ENCODE peak calls at places on chromosomes 16 and 17, in six cellular contexts. One of them, this sample, is unnamed.

GRCh38 chr16:67169642-67170167 is 633 bp upstream of the NOL3 start:
- DNase-seq in AG04450: no peak
- DNase-seq in hypothalamus: no peak
- DNase-seq in HTR-8/SVneo: no peak
- DNase-seq in MM.1S: no peak
- DNase-seq in putamen: no peak
- DNase-seq in this sample: no peak

GRCh38 chr16:23227529-23227928 is 45.0 kb downstream of the SCNN1G start:
- DNase-seq in AG04450: no peak
- DNase-seq in hypothalamus: no peak
- DNase-seq in HTR-8/SVneo: no peak
- DNase-seq in MM.1S: no peak
- DNase-seq in putamen: no peak
- DNase-seq in this sample: no peak

GRCh38 chr16:715448-716249 is 731 bp downstream of the METRN start:
- DNase-seq in AG04450: no peak
- DNase-seq in hypothalamus: no peak
- DNase-seq in HTR-8/SVneo: no peak
- DNase-seq in MM.1S: no peak
- DNase-seq in putamen: no peak
- DNase-seq in this sample: no peak

GRCh38 chr16:56606071-56606687 is 2.2 kb upstream of the MT2A start:
- DNase-seq in AG04450: no peak
- DNase-seq in hypothalamus: no peak
- DNase-seq in HTR-8/SVneo: no peak
- DNase-seq in MM.1S: no peak
- DNase-seq in putamen: no peak
- DNase-seq in this sample: peak

GRCh38 chr17:79626156-79626890 is 15.5 kb upstream of the RBFOX3 start:
- DNase-seq in AG04450: no peak
- DNase-seq in hypothalamus: no peak
- DNase-seq in HTR-8/SVneo: no peak
- DNase-seq in MM.1S: no peak
- DNase-seq in putamen: no peak
- DNase-seq in this sample: no peak

GRCh38 chr17:69679839-69680238 is 265.3 kb downstream of the MAP2K6 start:
- DNase-seq in AG04450: no peak
- DNase-seq in hypothalamus: no peak
- DNase-seq in HTR-8/SVneo: no peak
- DNase-seq in MM.1S: no peak
- DNase-seq in putamen: no peak
- DNase-seq in this sample: no peak

GRCh38 chr16:70758786-70759185 is 42.2 kb downstream of the VAC14 start:
- DNase-seq in AG04450: no peak
- DNase-seq in hypothalamus: no peak
- DNase-seq in HTR-8/SVneo: no peak
- DNase-seq in MM.1S: no peak
- DNase-seq in putamen: no peak
- DNase-seq in this sample: no peak

GRCh38 chr16:24635900-24636610 is 93.4 kb upstream of the TNRC6A start:
- DNase-seq in AG04450: peak
- DNase-seq in hypothalamus: peak
- DNase-seq in HTR-8/SVneo: peak
- DNase-seq in MM.1S: no peak
- DNase-seq in putamen: no peak
- DNase-seq in this sample: no peak

GRCh38 chr17:29784661-29785060 is 145.4 kb downstream of the SSH2 start:
- DNase-seq in AG04450: no peak
- DNase-seq in hypothalamus: no peak
- DNase-seq in HTR-8/SVneo: no peak
- DNase-seq in MM.1S: no peak
- DNase-seq in putamen: no peak
- DNase-seq in this sample: no peak

GRCh38 chr16:87278191-87279093 is 38.8 kb downstream of the C16orf95 start:
- DNase-seq in AG04450: peak
- DNase-seq in hypothalamus: peak
- DNase-seq in HTR-8/SVneo: peak
- DNase-seq in MM.1S: no peak
- DNase-seq in putamen: peak
- DNase-seq in this sample: peak

GRCh38 chr16:89261691-89262563 is 44.4 kb downstream of the ZNF778 start:
- DNase-seq in AG04450: no peak
- DNase-seq in hypothalamus: no peak
- DNase-seq in HTR-8/SVneo: no peak
- DNase-seq in MM.1S: no peak
- DNase-seq in putamen: no peak
- DNase-seq in this sample: no peak

GRCh38 chr16:9092282-9092962 is 978 bp downstream of the HAPSTR1 start:
- DNase-seq in AG04450: no peak
- DNase-seq in hypothalamus: peak
- DNase-seq in HTR-8/SVneo: no peak
- DNase-seq in MM.1S: peak
- DNase-seq in putamen: peak
- DNase-seq in this sample: no peak

GRCh38 chr16:19389246-19389645 is 28.4 kb upstream of the TMC5 start:
- DNase-seq in AG04450: no peak
- DNase-seq in hypothalamus: no peak
- DNase-seq in HTR-8/SVneo: peak
- DNase-seq in MM.1S: peak
- DNase-seq in putamen: no peak
- DNase-seq in this sample: no peak

GRCh38 chr17:17724307-17724921 is 43.2 kb downstream of the RAI1 start:
- DNase-seq in AG04450: no peak
- DNase-seq in hypothalamus: no peak
- DNase-seq in HTR-8/SVneo: peak
- DNase-seq in MM.1S: no peak
- DNase-seq in putamen: no peak
- DNase-seq in this sample: no peak